ENCODE peak calls at places on chromosome 10, in seven cellular contexts. C is IMR-90, Z is mammary epithelial cell, J is foreskin fibroblast, D is adrenal gland, A is left ventricle myocardium inferior, O is sigmoid colon. E is an unnamed sample.
A peak's percentile ranks its signal among the peaks of the same experiment; 100 is the strongest.

GRCh38 chr10:59319854-59320253 is 42.5 kb downstream of the FAM13C start:
- DNase-seq in C (no peak), Z (no peak), J (no peak), D (no peak), A (no peak), O (no peak), E (no peak)

GRCh38 chr10:126042354-126042753 is 146.0 kb downstream of the FANK1 start:
- DNase-seq in C (no peak), Z (no peak), J (no peak), D (no peak), A (no peak), O (no peak), E (no peak)

GRCh38 chr10:71302874-71303568 is 16.0 kb upstream of the SLC29A3 start:
- DNase-seq in C (peak; percentile 61), Z (peak; percentile 48), J (peak; percentile 63), D (no peak), A (no peak), O (no peak), E (no peak)

GRCh38 chr10:11162828-11163599 is 145.3 kb downstream of the CELF2 start:
- DNase-seq in C (no peak), Z (no peak), J (no peak), D (peak; percentile 32), A (peak; percentile 42), O (peak; percentile 82), E (no peak)

GRCh38 chr10:101779544-101780186 is 3.6 kb downstream of the NPM3 start:
- DNase-seq in C (peak; percentile 46), Z (peak; percentile 23), J (peak; percentile 83), D (peak; percentile 83), A (peak; percentile 79), O (peak; percentile 88), E (peak; percentile 87)

GRCh38 chr10:100186253-100186780 is 488 bp upstream of the ERLIN1 start:
- DNase-seq in C (peak; percentile 41), Z (no peak), J (peak; percentile 73), D (peak; percentile 24), A (peak; percentile 52), O (peak; percentile 72), E (peak; percentile 28)

GRCh38 chr10:24701447-24701846 is 22.2 kb downstream of the ARHGAP21 start:
- DNase-seq in C (no peak), Z (no peak), J (no peak), D (no peak), A (no peak), O (no peak), E (no peak)

GRCh38 chr10:118729641-118730258 is 25.0 kb downstream of the CACUL1 start:
- DNase-seq in C (no peak), Z (no peak), J (no peak), D (no peak), A (no peak), O (no peak), E (no peak)

GRCh38 chr10:10973310-10973709 is 44.4 kb upstream of the CELF2 start:
- DNase-seq in C (no peak), Z (no peak), J (no peak), D (no peak), A (no peak), O (no peak), E (no peak)

GRCh38 chr10:73625004-73625883 is 16.0 kb downstream of the MYOZ1 start:
- DNase-seq in C (peak; percentile 25), Z (peak; percentile 52), J (peak; percentile 41), D (peak; percentile 31), A (peak; percentile 30), O (peak; percentile 72), E (peak; percentile 31)

GRCh38 chr10:31927597-31928530 is 767 bp downstream of the ARHGAP12 start:
- DNase-seq in C (peak; percentile 44), Z (peak; percentile 52), J (peak; percentile 78), D (peak; percentile 59), A (peak; percentile 44), O (peak; percentile 77), E (peak; percentile 45)
- TF ChIP-seq CTCF in C (peak; percentile 34), Z (peak; percentile 38), J (peak; percentile 50), D (peak; percentile 29), A (peak; percentile 48), O (peak; percentile 35), E (peak; percentile 42)

GRCh38 chr10:94963901-94964300 is 25.4 kb downstream of the CYP2C9 start:
- DNase-seq in C (peak; percentile 13), Z (peak; percentile 18), J (peak; percentile 8), D (no peak), A (no peak), O (no peak), E (no peak)
- TF ChIP-seq CTCF in C (peak; percentile 49), Z (peak; percentile 71), J (peak; percentile 52), D (peak; percentile 55), A (peak; percentile 63), O (no peak), E (no peak)

DNA sequence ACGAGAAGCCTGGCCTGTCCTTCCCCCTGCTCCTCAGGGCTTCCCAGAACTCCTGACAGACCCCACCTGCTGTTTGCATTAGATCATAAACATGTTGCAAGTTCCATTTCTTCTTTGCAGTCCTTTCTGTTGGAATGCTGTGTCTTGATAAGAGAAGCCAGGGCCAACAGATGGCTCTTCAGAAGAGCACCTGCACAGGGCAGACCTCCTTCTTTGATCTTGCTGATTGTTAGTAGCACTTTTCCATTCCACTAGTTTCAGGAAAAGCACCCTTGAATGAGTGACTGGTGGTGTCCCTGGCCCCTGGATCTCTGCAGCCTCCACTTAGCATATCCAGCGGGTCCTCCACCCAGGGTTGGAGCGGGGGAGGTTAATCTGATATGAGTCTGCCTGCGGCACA is 243.2 kb downstream of the GFRA1 start:
- DNase-seq in C (no peak), Z (no peak), J (no peak), D (no peak), A (no peak), O (no peak), E (no peak)
- TF ChIP-seq CTCF in C (no peak), Z (no peak), J (no peak), D (no peak), A (no peak), O (no peak), E (no peak)

DNA sequence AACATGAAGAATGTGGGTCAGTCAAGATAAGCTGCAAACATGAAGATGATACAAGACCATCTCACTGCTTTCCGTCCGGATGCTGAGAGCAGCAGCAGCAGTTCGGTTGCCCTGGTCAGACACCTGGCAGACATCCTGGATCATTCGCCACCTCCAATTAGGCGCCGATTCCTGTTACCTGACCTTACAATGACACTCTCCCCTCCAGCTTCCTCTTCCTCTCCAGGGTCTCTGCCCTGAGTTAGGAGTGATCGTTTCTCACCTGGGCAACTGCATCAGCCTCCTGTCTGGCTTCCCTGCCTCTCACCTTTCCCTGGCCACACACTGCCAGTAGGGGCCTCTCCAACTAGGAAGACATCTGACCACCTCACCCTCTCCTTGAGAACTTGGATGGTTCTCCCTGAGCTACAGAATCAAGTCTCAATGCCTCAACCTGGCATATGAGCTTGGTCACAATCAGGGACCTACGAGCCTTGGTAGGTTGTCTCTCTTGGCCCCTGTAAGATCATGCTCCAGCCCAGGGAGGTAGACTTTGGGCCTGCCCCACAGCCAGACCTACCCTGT is 31.4 kb upstream of the ENO4 start:
- DNase-seq in C (no peak), Z (no peak), J (no peak), D (no peak), A (no peak), O (no peak), E (no peak)
- TF ChIP-seq CTCF in C (no peak), Z (no peak), J (no peak), D (no peak), A (no peak), O (no peak), E (no peak)

DNA sequence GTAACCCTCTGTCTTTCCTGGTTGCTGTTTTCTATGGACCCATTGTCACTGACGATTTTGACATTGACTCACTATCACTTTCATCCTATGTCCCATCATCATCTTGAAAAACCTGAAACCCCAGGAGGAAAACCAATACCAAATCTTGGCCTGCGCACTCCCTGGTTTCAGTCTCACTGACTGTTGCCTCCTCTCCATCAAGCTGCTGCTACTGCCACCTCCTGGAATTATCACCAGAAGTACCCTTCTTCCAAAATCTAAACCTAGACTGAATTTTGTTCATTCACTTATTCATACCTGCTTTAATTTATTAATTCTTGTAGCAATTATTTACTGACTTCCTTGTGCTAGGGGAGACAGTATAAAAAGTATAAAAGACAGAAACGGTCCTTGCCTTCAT is 44.5 kb upstream of the ACBD5 start:
- DNase-seq in C (peak; percentile 2), Z (peak; percentile 9), J (peak; percentile 2), D (peak; percentile 19), A (no peak), O (no peak), E (no peak)
- TF ChIP-seq CTCF in C (peak; percentile 31), Z (peak; percentile 17), J (peak; percentile 21), D (peak; percentile 34), A (peak; percentile 63), O (no peak), E (no peak)

E was measured in ovary.